ENCODE peak calls at places on chromosomes 2 and 18, in ten cellular contexts. M, O, K, W, C, E, D, T, L and V are unnamed samples.
A peak's percentile ranks its signal among the peaks of the same experiment; 100 is the strongest.

GRCh38 chr2:15826273-15826717 is 114.1 kb upstream of the MYCN start:
- DNase-seq in M (peak; percentile 61), O (no peak), K (no peak), W (no peak), C (peak; percentile 56), E (peak; percentile 24), D (no peak), T (no peak), L (no peak), V (no peak)

GRCh38 chr2:111633139-111633538 is 250.9 kb downstream of the ANAPC1 start:
- DNase-seq in M (no peak), O (no peak), K (no peak), W (no peak), C (no peak), E (no peak), D (no peak), T (no peak), L (no peak), V (no peak)

GRCh38 chr2:130865401-130865800 is 28.7 kb downstream of the ARHGEF4 start:
- DNase-seq in M (no peak), O (peak; percentile 1), K (no peak), W (no peak), C (no peak), E (no peak), D (no peak), T (no peak), L (no peak), V (no peak)

GRCh38 chr18:54254265-54254758 is 15.0 kb upstream of the POLI start:
- DNase-seq in M (no peak), O (no peak), K (no peak), W (no peak), C (peak; percentile 36), E (peak; percentile 66), D (no peak), T (peak; percentile 34), L (no peak), V (peak; percentile 60)

GRCh38 chr2:73370348-73370747 is 15.3 kb upstream of the ALMS1 start:
- DNase-seq in M (no peak), O (no peak), K (no peak), W (no peak), C (no peak), E (no peak), D (no peak), T (no peak), L (no peak), V (no peak)

GRCh38 chr2:9004338-9005204 is 1.1 kb upstream of the MBOAT2 start:
- DNase-seq in M (no peak), O (no peak), K (no peak), W (no peak), C (peak; percentile 60), E (peak; percentile 15), D (no peak), T (no peak), L (no peak), V (peak; percentile 72)

GRCh38 chr2:85522090-85522647 is 16.8 kb upstream of the MAT2A start:
- DNase-seq in M (no peak), O (no peak), K (no peak), W (no peak), C (no peak), E (no peak), D (no peak), T (no peak), L (no peak), V (no peak)

GRCh38 chr2:206858972-206859739 is 80.2 kb upstream of the CPO start:
- DNase-seq in M (no peak), O (no peak), K (no peak), W (no peak), C (no peak), E (no peak), D (no peak), T (no peak), L (no peak), V (no peak)

GRCh38 chr2:85470850-85471800 is 52.6 kb downstream of the SH2D6 start:
- DNase-seq in M (no peak), O (no peak), K (no peak), W (no peak), C (peak; percentile 78), E (peak; percentile 17), D (no peak), T (peak; percentile 75), L (no peak), V (peak; percentile 88)

GRCh38 chr2:240576036-240576435 is 7.8 kb downstream of the RNPEPL1 start:
- DNase-seq in M (no peak), O (no peak), K (no peak), W (no peak), C (no peak), E (no peak), D (no peak), T (no peak), L (no peak), V (no peak)

GRCh38 chr2:88765154-88765948 is 73.9 kb downstream of the RPIA start:
- DNase-seq in M (peak; percentile 71), O (no peak), K (peak; percentile 62), W (peak; percentile 47), C (peak; percentile 48), E (no peak), D (no peak), T (peak; percentile 48), L (no peak), V (no peak)

GRCh38 chr2:233700028-233700635 is 7.4 kb downstream of the UGT1A6 start:
- DNase-seq in M (no peak), O (no peak), K (no peak), W (no peak), C (no peak), E (peak; percentile 66), D (no peak), T (no peak), L (no peak), V (no peak)

GRCh38 chr2:219611306-219611705 is 13.6 kb downstream of the STK11IP start:
- DNase-seq in M (no peak), O (peak; percentile 60), K (no peak), W (no peak), C (no peak), E (no peak), D (no peak), T (no peak), L (no peak), V (no peak)

GRCh38 chr2:238974510-238975166 is 126.8 kb downstream of the TWIST2 start:
- DNase-seq in M (no peak), O (peak; percentile 68), K (no peak), W (no peak), C (peak; percentile 78), E (no peak), D (no peak), T (no peak), L (no peak), V (peak; percentile 97)

GRCh38 chr18:22018366-22018765 is 151.0 kb upstream of the GATA6 start:
- DNase-seq in M (no peak), O (no peak), K (peak; percentile 66), W (no peak), C (no peak), E (peak; percentile 36), D (no peak), T (no peak), L (no peak), V (no peak)

GRCh38 chr2:120344214-120344990 is 1.5 kb upstream of the INHBB start:
- DNase-seq in M (peak; percentile 42), O (peak; percentile 79), K (peak; percentile 53), W (peak; percentile 50), C (no peak), E (peak; percentile 81), D (no peak), T (no peak), L (peak; percentile 81), V (no peak)
- TF ChIP-seq CTCF in M (no peak), O (no peak), K (no peak), W (no peak), C (peak; percentile 13), E (no peak), D (no peak), T (no peak), L (no peak), V (no peak)

GRCh38 chr18:46174317-46175039 is 70.3 kb downstream of the HAUS1 start:
- DNase-seq in M (peak; percentile 53), O (peak; percentile 65), K (peak; percentile 80), W (peak; percentile 68), C (peak; percentile 32), E (peak; percentile 26), D (peak; percentile 65), T (peak; percentile 17), L (no peak), V (peak; percentile 35)
- TF ChIP-seq CTCF in M (no peak), O (no peak), K (peak; percentile 8), W (no peak), C (no peak), E (no peak), D (no peak), T (no peak), L (no peak), V (no peak)

DNA sequence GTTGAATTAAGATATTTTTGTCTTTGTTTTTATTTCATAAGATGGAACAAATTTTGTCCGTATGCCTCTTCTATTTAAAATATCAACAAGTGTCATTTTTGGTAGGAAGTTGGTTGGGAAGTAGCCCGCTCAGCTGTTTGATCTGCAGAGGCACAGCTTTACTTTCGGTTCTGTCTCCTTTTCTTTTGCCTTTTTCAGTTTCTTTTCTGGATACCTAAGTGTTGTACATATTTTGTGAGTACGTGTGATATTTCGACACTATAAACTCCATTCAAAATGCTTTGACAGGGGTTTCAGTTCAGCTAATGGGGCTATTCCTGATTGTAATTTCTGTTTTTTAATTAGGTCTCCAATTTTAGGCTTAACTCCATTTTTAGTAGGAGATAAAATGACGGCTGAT is 1785.0 kb upstream of the LRRTM1 start:
- DNase-seq in M (no peak), O (no peak), K (no peak), W (no peak), C (no peak), E (no peak), D (no peak), T (no peak), L (no peak), V (no peak)
- TF ChIP-seq CTCF in M (no peak), O (no peak), K (no peak), W (no peak), C (no peak), E (no peak), D (no peak), T (no peak), L (no peak), V (no peak)

GRCh38 chr18:48819781-48820482 is 130.8 kb downstream of the SMAD7 start:
- DNase-seq in M (peak; percentile 3), O (peak; percentile 51), K (no peak), W (no peak), C (no peak), E (no peak), D (peak; percentile 29), T (peak; percentile 2), L (peak; percentile 44), V (no peak)

GRCh38 chr18:48820483-48821250 is 130.1 kb downstream of the SMAD7 start:
- DNase-seq in M (peak; percentile 5), O (peak; percentile 57), K (no peak), W (peak; percentile 84), C (no peak), E (no peak), D (peak; percentile 35), T (peak; percentile 10), L (peak; percentile 34), V (no peak)

GRCh38 chr18:48818329-48819254 is 132.2 kb downstream of the SMAD7 start:
- DNase-seq in M (peak; percentile 4), O (peak; percentile 48), K (no peak), W (no peak), C (no peak), E (no peak), D (peak; percentile 17), T (peak; percentile 8), L (peak; percentile 39), V (no peak)

GRCh38 chr18:48819276-48819675 is 131.5 kb downstream of the SMAD7 start:
- DNase-seq in M (peak; percentile 6), O (peak; percentile 35), K (peak; percentile 28), W (no peak), C (no peak), E (no peak), D (peak; percentile 22), T (peak; percentile 3), L (peak; percentile 37), V (no peak)

GRCh38 chr18:48821251-48821590 is 129.5 kb downstream of the SMAD7 start:
- DNase-seq in M (no peak), O (no peak), K (no peak), W (no peak), C (no peak), E (no peak), D (no peak), T (no peak), L (no peak), V (no peak)
- TF ChIP-seq CTCF in M (no peak), O (no peak), K (no peak), W (no peak), C (no peak), E (no peak), D (no peak), T (no peak), L (no peak), V (no peak)